ENCODE peak calls at places on chromosomes 13 and 19, in eight cellular contexts. P, T, Q, I, D, E, F and Z are unnamed samples.

GRCh38 chr13:47621931-47622330 is 379.1 kb downstream of the SUCLA2 start:
- DNase-seq in I (no peak), Q (no peak), E (no peak), D (no peak), P (no peak), T (no peak), F (peak; percentile 84), Z (no peak)

GRCh38 chr19:6224308-6224675 is 55.5 kb downstream of the MLLT1 start:
- DNase-seq in T (no peak), D (no peak), I (no peak), P (no peak), F (no peak), Q (no peak), E (no peak), Z (no peak)

GRCh38 chr19:1956868-1957492 is 16.0 kb downstream of the CSNK1G2 start:
- DNase-seq in E (no peak), D (no peak), F (no peak), I (no peak), T (peak; percentile 31), Q (no peak), P (no peak), Z (no peak)

GRCh38 chr19:2275588-2276428 is 6.2 kb downstream of the PEAK3 start:
- DNase-seq in P (no peak), D (peak; percentile 28), Q (no peak), F (no peak), T (peak; percentile 59), E (no peak), I (no peak), Z (no peak)

GRCh38 chr19:2327773-2328400 is 499 bp downstream of the LSM7 start:
- DNase-seq in P (no peak), T (peak; percentile 58), E (peak; percentile 86), I (no peak), Q (no peak), F (peak; percentile 78), D (peak; percentile 40), Z (no peak)

GRCh38 chr19:16197188-16197621 is 506 bp upstream of the AP1M1 start:
- DNase-seq in D (no peak), Q (no peak), T (no peak), E (no peak), F (peak; percentile 54), I (no peak), P (no peak), Z (no peak)

GRCh38 chr19:6241680-6242079 is 38.1 kb downstream of the MLLT1 start:
- DNase-seq in P (no peak), Q (no peak), I (peak; percentile 54), F (no peak), T (no peak), E (no peak), D (no peak), Z (no peak)

GRCh38 chr13:47067296-47067695 is 170.4 kb upstream of the HTR2A start:
- DNase-seq in D (no peak), E (no peak), T (no peak), Q (no peak), P (no peak), I (no peak), F (no peak), Z (no peak)

GRCh38 chr13:44106231-44107152 is 226.8 kb downstream of the LACC1 start:
- DNase-seq in E (no peak), T (no peak), Q (peak; percentile 40), I (no peak), D (no peak), P (no peak), F (no peak), Z (no peak)
- H3K4me1 ChIP-seq in E (no peaks in the 10 kb centered on the region), T (peaks cover 89% of the 10 kb centered on the region), Q (peaks cover 50% of the 10 kb centered on the region), I (peaks cover 41% of the 10 kb centered on the region), D (peaks cover 4% of the 10 kb centered on the region), P (peaks cover 58% of the 10 kb centered on the region), F (peaks cover 22% of the 10 kb centered on the region), Z (peaks cover 43% of the 10 kb centered on the region)

GRCh38 chr19:30445385-30445784 is 73.2 kb downstream of the ZNF536 start:
- DNase-seq in E (no peak), I (no peak), F (no peak), P (no peak), T (no peak), D (no peak), Q (no peak), Z (no peak)

GRCh38 chr19:30448386-30449130 is 76.4 kb downstream of the ZNF536 start:
- DNase-seq in I (no peak), D (no peak), Q (no peak), P (no peak), F (no peak), T (no peak), E (no peak), Z (peak; percentile 16)

GRCh38 chr19:30446844-30447243 is 74.7 kb downstream of the ZNF536 start:
- DNase-seq in D (no peak), E (no peak), F (no peak), P (no peak), Q (no peak), T (no peak), I (no peak), Z (no peak)

GRCh38 chr19:30449191-30449590 is 77.0 kb downstream of the ZNF536 start:
- DNase-seq in D (no peak), Q (no peak), T (no peak), F (no peak), I (no peak), P (no peak), E (no peak), Z (no peak)

DNA sequence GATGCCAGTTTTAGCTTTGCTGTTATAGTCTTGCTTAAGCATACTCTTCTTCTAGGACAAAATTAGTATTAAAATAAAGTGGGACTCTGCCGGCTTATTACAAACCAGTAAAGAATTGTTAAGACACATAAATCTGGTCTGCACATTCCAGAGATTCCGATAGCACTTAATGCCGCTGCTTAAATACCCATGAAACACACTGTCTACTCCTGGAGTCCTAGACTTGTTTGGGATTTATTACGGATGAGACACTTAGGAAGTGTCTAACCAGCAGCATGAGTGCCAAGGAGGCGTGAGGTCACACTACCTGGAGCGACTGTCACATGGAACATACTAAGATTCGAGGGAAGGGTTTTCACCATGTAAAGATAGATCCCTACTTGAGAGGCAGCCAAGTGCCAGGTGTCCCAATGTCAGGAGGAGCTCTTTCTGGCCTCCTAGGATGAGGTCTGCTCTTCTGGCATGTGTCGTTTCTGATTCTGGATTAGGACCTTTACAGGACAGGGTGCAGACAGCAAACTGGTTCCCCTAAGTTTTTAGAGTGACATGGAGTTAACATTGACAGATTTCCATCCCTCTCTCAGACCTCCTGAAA is 75.2 kb downstream of the ZNF536 start:
- DNase-seq in E (no peak), T (no peak), F (no peak), D (no peak), I (no peak), Q (no peak), P (no peak), Z (peak; percentile 9)
- H3K4me1 ChIP-seq in E (no peaks in the 10 kb centered on the region), T (no peaks in the 10 kb centered on the region), F (no peaks in the 10 kb centered on the region), D (no peaks in the 10 kb centered on the region), I (peaks cover 45% of the 10 kb centered on the region), Q (no peaks in the 10 kb centered on the region), P (no peaks in the 10 kb centered on the region), Z (peaks cover 41% of the 10 kb centered on the region)

GRCh38 chr19:18507727-18508440 is 14.0 kb downstream of the ELL start:
- DNase-seq in D (no peak), I (no peak), Q (peak; percentile 67), T (no peak), F (no peak), P (no peak), E (no peak), Z (no peak)

GRCh38 chr19:18504886-18505610 is 16.8 kb downstream of the ELL start:
- DNase-seq in I (no peak), E (no peak), Q (no peak), T (peak; percentile 45), D (no peak), P (no peak), F (peak; percentile 57), Z (no peak)

GRCh38 chr19:18506101-18506534 is 15.8 kb downstream of the ELL start:
- DNase-seq in F (no peak), E (no peak), T (no peak), I (no peak), P (no peak), D (no peak), Q (no peak), Z (no peak)

GRCh38 chr19:18507021-18507726 is 14.7 kb downstream of the ELL start:
- DNase-seq in T (peak; percentile 63), F (no peak), D (no peak), P (no peak), Q (peak; percentile 63), E (no peak), I (no peak), Z (no peak)

DNA sequence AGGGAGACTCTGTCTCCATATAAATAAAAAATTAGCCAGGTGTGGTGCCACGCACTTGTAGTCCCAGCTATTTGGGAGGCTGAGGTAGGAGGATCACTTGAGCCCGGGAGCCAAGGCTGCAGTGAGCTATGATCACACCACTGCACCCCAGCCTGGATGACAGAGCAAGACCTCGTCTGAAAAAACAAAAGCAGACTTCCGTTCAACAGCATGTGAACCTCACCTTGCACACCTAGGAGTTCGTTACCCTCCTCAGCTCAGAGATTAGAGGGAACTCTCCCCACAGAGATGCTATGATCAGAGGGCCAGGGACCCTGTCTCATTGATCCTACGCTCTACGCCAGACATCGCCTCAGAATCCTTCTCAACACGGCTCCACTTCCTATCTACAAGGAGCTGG is 15.3 kb downstream of the ELL start:
- DNase-seq in E (no peak), P (no peak), Q (no peak), D (no peak), F (no peak), T (no peak), I (no peak), Z (no peak)
- H3K4me1 ChIP-seq in E (peaks cover 31% of the 10 kb centered on the region), P (peaks cover 54% of the 10 kb centered on the region), Q (peaks cover 84% of the 10 kb centered on the region), D (peaks cover 66% of the 10 kb centered on the region), F (peaks cover 35% of the 10 kb centered on the region), T (peaks cover 88% of the 10 kb centered on the region), I (peaks cover 85% of the 10 kb centered on the region), Z (peaks cover 81% of the 10 kb centered on the region)

GRCh38 chr19:37953576-37954303 is 46.7 kb downstream of the SIPA1L3 start:
- DNase-seq in Q (no peak), I (no peak), F (no peak), P (no peak), D (no peak), E (no peak), T (no peak), Z (no peak)

GRCh38 chr19:37951816-37952210 is 44.8 kb downstream of the SIPA1L3 start:
- DNase-seq in F (no peak), I (no peak), P (no peak), T (no peak), Q (no peak), E (no peak), D (no peak), Z (no peak)

GRCh38 chr19:37950471-37951175 is 43.6 kb downstream of the SIPA1L3 start:
- DNase-seq in E (no peak), D (no peak), P (no peak), Q (no peak), T (no peak), F (no peak), I (no peak), Z (no peak)

GRCh38 chr19:37954421-37954874 is 47.4 kb downstream of the SIPA1L3 start:
- DNase-seq in I (no peak), Q (no peak), F (no peak), E (no peak), T (peak; percentile 47), D (no peak), P (peak; percentile 35), Z (no peak)

DNA sequence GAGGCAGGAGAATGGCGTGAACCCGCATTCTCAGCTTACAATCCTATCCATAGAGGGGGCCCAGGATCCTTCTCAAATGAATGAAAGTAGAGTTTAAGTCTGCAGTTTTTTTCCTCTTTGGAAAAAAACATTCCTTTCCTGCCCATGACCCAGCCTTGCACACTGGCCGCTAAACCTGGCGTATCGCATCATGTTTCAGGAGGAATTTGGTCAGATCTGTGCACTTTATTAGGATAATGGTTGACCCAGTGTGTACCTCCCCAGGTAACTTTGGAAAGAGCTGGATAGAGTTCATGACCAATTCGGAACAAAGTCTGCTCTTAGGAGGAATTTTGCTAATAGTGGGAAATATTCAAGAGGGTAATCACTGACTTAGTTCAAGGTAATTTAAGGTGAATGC is 46.1 kb downstream of the SIPA1L3 start:
- DNase-seq in F (no peak), I (no peak), P (no peak), Q (no peak), T (no peak), D (no peak), E (no peak), Z (peak; percentile 39)
- H3K4me1 ChIP-seq in F (peaks cover 16% of the 10 kb centered on the region), I (no peaks in the 10 kb centered on the region), P (no peaks in the 10 kb centered on the region), Q (no peaks in the 10 kb centered on the region), T (peaks cover 47% of the 10 kb centered on the region), D (peaks cover 7% of the 10 kb centered on the region), E (peaks cover 40% of the 10 kb centered on the region), Z (peaks cover 20% of the 10 kb centered on the region)